ENCODE peak calls at places on chromosomes 2 and 18, in eight cellular contexts. P is HuH-7.5, O is fibroblast of mammary gland, H is fibroblast of the aortic adventitia, U is Daoy, R is NCI-H1092, T is aorta, V is head of caudate nucleus. L is an unnamed sample.

GRCh38 chr2:112483821-112484220 is 1.9 kb downstream of the TTL start:
- DNase-seq in H (no peak), P (no peak), V (no peak), T (no peak), R (no peak), U (no peak), O (no peak), L (no peak)

GRCh38 chr2:96241901-96242611 is 23.7 kb downstream of the TMEM127 start:
- DNase-seq in T (peak), H (peak), O (peak), V (no peak), R (no peak), U (peak), P (no peak), L (peak)

GRCh38 chr2:229852565-229852964 is 69.2 kb downstream of the TRIP12 start:
- DNase-seq in U (peak), V (no peak), P (no peak), O (peak), R (no peak), T (peak), H (peak), L (peak)

GRCh38 chr2:85231242-85231805 is 96.5 kb downstream of the TGOLN2 start:
- DNase-seq in U (no peak), V (no peak), H (no peak), O (no peak), P (no peak), T (no peak), R (no peak), L (no peak)

GRCh38 chr2:231613054-231613654 is 20.5 kb downstream of the TEX44 start:
- DNase-seq in V (no peak), H (peak), O (no peak), R (no peak), P (no peak), U (peak), T (no peak), L (no peak)

GRCh38 chr2:239828192-239828972 is 196.8 kb downstream of the NDUFA10 start:
- DNase-seq in T (peak), U (no peak), O (no peak), V (no peak), P (no peak), R (no peak), H (no peak), L (no peak)

GRCh38 chr2:240462073-240462703 is 26.7 kb downstream of the GPC1 start:
- DNase-seq in O (no peak), P (peak), V (no peak), H (no peak), R (no peak), U (no peak), T (peak), L (no peak)

GRCh38 chr2:131015764-131016163 is 77.5 kb downstream of the FAM168B start:
- DNase-seq in O (no peak), T (no peak), V (no peak), H (no peak), U (no peak), P (no peak), R (no peak), L (no peak)

GRCh38 chr18:29164020-29164706 is 987.2 kb upstream of the CDH2 start:
- DNase-seq in H (peak), O (peak), R (no peak), T (no peak), U (peak), P (no peak), V (no peak), L (peak)

L was measured in astrocyte of the hippocampus.